ENCODE peak calls at places on chromosomes 6 and 20, in six cellular contexts. W, S, O, B, N and K are unnamed samples.

GRCh38 chr6:100166991-100167390 is 173.0 kb upstream of the MCHR2 start:
- DNase-seq in W (no peak), S (no peak), O (no peak), B (no peak), N (no peak), K (no peak)

GRCh38 chr6:54847799-54848597 is 1.4 kb downstream of the FAM83B start:
- DNase-seq in W (no peak), S (no peak), O (no peak), B (no peak), N (no peak), K (no peak)

GRCh38 chr20:12207875-12208274 is 290.2 kb downstream of the BTBD3 start:
- DNase-seq in W (no peak), S (peak), O (no peak), B (no peak), N (peak), K (no peak)

GRCh38 chr20:45783656-45784294 is 7.9 kb downstream of the WFDC3 start:
- DNase-seq in W (no peak), S (no peak), O (peak), B (no peak), N (no peak), K (no peak)

GRCh38 chr6:38261626-38262025 is 378.1 kb downstream of the BTBD9 start:
- DNase-seq in W (no peak), S (no peak), O (no peak), B (no peak), N (no peak), K (no peak)

GRCh38 chr6:15485875-15486274 is 177.0 kb downstream of the DTNBP1 start:
- DNase-seq in W (no peak), S (no peak), O (no peak), B (no peak), N (no peak), K (no peak)

GRCh38 chr6:96991618-96992355 is 67.3 kb downstream of the KLHL32 start:
- DNase-seq in W (no peak), S (no peak), O (no peak), B (no peak), N (no peak), K (no peak)

GRCh38 chr20:10604865-10605440 is 68.8 kb downstream of the JAG1 start:
- DNase-seq in W (no peak), S (no peak), O (no peak), B (no peak), N (no peak), K (no peak)

GRCh38 chr6:149501768-149502167 is 17.0 kb upstream of the ZC3H12D start:
- DNase-seq in W (no peak), S (no peak), O (no peak), B (no peak), N (no peak), K (no peak)

GRCh38 chr20:61968036-61968810 is 97.5 kb downstream of the TAF4 start:
- DNase-seq in W (no peak), S (no peak), O (no peak), B (no peak), N (no peak), K (no peak)